ENCODE peak calls at places on chromosome 12, in five cellular contexts. B, T, S, R and K are unnamed samples.

GRCh38 chr12:89731614-89732013 is 23.0 kb upstream of the ATP2B1 start:
- DNase-seq in B (no peak), T (no peak), S (no peak), R (no peak), K (no peak)

GRCh38 chr12:58655375-58655774 is 264.9 kb downstream of the LRIG3 start:
- DNase-seq in B (no peak), T (peak; percentile 16), S (no peak), R (no peak), K (no peak)

GRCh38 chr12:124906606-124907261 is 7.7 kb downstream of the UBC start:
- DNase-seq in B (peak; percentile 95), T (peak; percentile 91), S (peak; percentile 68), R (peak; percentile 98), K (peak; percentile 98)

GRCh38 chr12:12399906-12400305 is 43.0 kb downstream of the BORCS5 start:
- DNase-seq in B (no peak), T (no peak), S (no peak), R (no peak), K (no peak)

GRCh38 chr12:72207094-72207493 is 65.1 kb upstream of the TRHDE start:
- DNase-seq in B (no peak), T (no peak), S (no peak), R (no peak), K (no peak)

GRCh38 chr12:9707864-9708808 is 24.8 kb downstream of the CLECL1 start:
- DNase-seq in B (peak; percentile 37), T (peak; percentile 76), S (no peak), R (peak; percentile 88), K (peak; percentile 87)

GRCh38 chr12:119207161-119207560 is 28.4 kb downstream of the HSPB8 start:
- DNase-seq in B (no peak), T (no peak), S (no peak), R (no peak), K (no peak)

GRCh38 chr12:106223485-106224391 is 24.1 kb downstream of the CKAP4 start:
- DNase-seq in B (peak; percentile 77), T (peak; percentile 58), S (no peak), R (peak; percentile 84), K (peak; percentile 98)

DNA sequence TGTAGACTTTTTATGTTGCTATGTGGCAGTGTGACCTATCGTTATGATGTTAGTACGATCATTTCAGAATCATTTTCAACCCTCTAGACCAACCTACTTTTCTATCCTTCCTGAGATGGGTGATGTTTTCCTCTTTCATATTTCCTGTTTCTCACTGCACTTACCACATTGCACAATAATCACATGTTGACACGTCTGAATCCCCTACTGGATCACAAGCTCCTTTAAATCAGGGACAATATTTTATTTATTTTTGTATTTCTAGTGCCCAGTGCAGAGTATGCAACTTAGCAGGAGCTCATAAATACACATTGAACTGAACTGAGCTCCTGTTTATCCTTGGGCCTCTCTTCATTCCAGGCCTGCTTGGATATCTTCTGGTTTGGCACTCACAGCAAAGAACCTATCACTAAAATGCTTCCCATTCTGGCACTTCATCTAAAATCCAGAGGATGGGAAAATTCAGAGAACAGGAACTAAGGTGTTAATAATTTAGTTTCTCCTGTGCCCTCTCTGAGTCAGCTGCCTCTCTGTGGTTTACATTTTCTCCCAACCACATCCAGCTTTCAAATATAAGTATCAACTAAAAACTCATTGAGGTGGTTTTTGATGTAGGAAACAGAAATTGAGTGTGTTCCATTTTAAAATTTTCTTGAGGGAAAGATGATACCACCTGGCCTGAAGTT is 69.4 kb upstream of the DYRK2 start:
- DNase-seq in B (no peak), T (peak; percentile 30), S (no peak), R (no peak), K (no peak)
- H3K4me3 ChIP-seq in B (no peak overlapping the region), T (peak overlapping the region; percentile 21), S (no peak overlapping the region), R (no peak overlapping the region), K (no peak overlapping the region)

GRCh38 chr12:74541074-74541473 is 3.4 kb downstream of the ATXN7L3B start:
- DNase-seq in B (no peak), T (no peak), S (no peak), R (no peak), K (peak; percentile 70)
- H3K27ac ChIP-seq in B (no peak overlapping the region), T (peak overlapping the region; percentile 11), S (no peak overlapping the region), R (no peak overlapping the region), K (no peak overlapping the region)

GRCh38 chr12:88247241-88247643 is 105.1 kb downstream of the TMTC3 start:
- DNase-seq in B (no peak), T (no peak), S (no peak), R (no peak), K (no peak)

GRCh38 chr12:88245905-88246304 is 103.8 kb downstream of the TMTC3 start:
- DNase-seq in B (no peak), T (no peak), S (no peak), R (no peak), K (no peak)

GRCh38 chr12:88243886-88244491 is 101.9 kb downstream of the TMTC3 start:
- DNase-seq in B (no peak), T (no peak), S (no peak), R (no peak), K (no peak)

GRCh38 chr12:88242161-88242925 is 100.2 kb downstream of the TMTC3 start:
- DNase-seq in B (peak; percentile 40), T (no peak), S (peak; percentile 16), R (no peak), K (no peak)

GRCh38 chr12:88242939-88243338 is 100.8 kb downstream of the TMTC3 start:
- DNase-seq in B (no peak), T (no peak), S (no peak), R (no peak), K (no peak)
- TF ChIP-seq CTCF in B (no peak), T (no peak), S (no peak), R (no peak), K (no peak)

GRCh38 chr12:1660304-1661187 is 30.3 kb upstream of the ADIPOR2 start:
- DNase-seq in B (peak; percentile 65), T (peak; percentile 79), S (no peak), R (peak; percentile 93), K (peak; percentile 54)

GRCh38 chr12:1663440-1664132 is 27.3 kb upstream of the ADIPOR2 start:
- DNase-seq in B (no peak), T (no peak), S (no peak), R (no peak), K (no peak)

GRCh38 chr12:1665366-1665765 is 25.5 kb upstream of the ADIPOR2 start:
- DNase-seq in B (no peak), T (no peak), S (no peak), R (no peak), K (no peak)

GRCh38 chr12:1661553-1662335 is 29.1 kb upstream of the ADIPOR2 start:
- DNase-seq in B (peak; percentile 82), T (peak; percentile 85), S (peak; percentile 86), R (peak; percentile 96), K (peak; percentile 92)

GRCh38 chr12:1662761-1663439 is 28.0 kb upstream of the ADIPOR2 start:
- DNase-seq in B (peak; percentile 27), T (peak; percentile 32), S (no peak), R (peak; percentile 89), K (peak; percentile 99)
- H3K4me3 ChIP-seq in B (no peak overlapping the region), T (no peak overlapping the region), S (no peak overlapping the region), R (peak overlapping the region; percentile 41), K (peak overlapping the region; percentile 69)

DNA sequence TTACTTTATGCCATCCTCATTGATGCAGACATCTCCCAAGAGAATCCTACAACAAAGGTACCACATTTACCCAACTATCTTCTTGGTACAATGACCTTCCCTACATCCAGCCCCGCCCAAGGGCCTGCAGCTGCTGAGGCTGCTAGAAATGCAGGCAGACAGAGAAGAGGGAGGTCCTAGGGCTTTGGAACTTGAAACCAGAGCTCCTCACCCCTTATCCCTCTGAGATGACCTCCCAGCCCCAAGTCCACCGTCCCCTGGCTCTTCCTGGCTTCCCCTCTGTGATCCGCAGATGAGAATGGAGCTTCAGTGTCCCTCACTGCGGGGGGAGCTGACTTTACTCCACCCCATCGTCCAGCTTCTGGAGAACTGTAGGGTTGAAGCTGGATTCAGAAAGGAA is 1.6 kb upstream of the TNFRSF1A start:
- DNase-seq in B (no peak), T (no peak), S (no peak), R (no peak), K (peak; percentile 72)
- H3K27ac ChIP-seq in B (peak overlapping the region; percentile 97), T (no peak overlapping the region), S (peak overlapping the region; percentile 99), R (peak overlapping the region; percentile 99), K (no peak overlapping the region)